ENCODE peak calls at places on chromosomes 6 and 20, in ten cellular contexts. One of them, this sample, is unnamed.

GRCh38 chr20:35776513-35777101 is 4.8 kb downstream of the PHF20 start:
- DNase-seq in right lobe of liver: peak; percentile 31
- DNase-seq in GM10248: no peak
- DNase-seq in GM13977: no peak
- DNase-seq in HFFc6: no peak
- DNase-seq in prostate gland: peak; percentile 75
- DNase-seq in cardiac septum: no peak
- DNase-seq in endothelial cell of umbilical vein: peak; percentile 51
- DNase-seq in cerebellar nuclear complex: no peak
- DNase-seq in amniotic epithelial cell: peak; percentile 14
- DNase-seq in this sample: peak; percentile 2

GRCh38 chr6:148112851-148113319 is 229.8 kb upstream of the SASH1 start:
- DNase-seq in cerebellar nuclear complex: no peak
- DNase-seq in HFFc6: no peak
- DNase-seq in GM13977: no peak
- DNase-seq in GM10248: no peak
- DNase-seq in amniotic epithelial cell: no peak
- DNase-seq in cardiac septum: no peak
- DNase-seq in endothelial cell of umbilical vein: no peak
- DNase-seq in prostate gland: no peak
- DNase-seq in right lobe of liver: no peak
- DNase-seq in this sample: no peak

GRCh38 chr6:119079288-119079809 is 885 bp upstream of the FAM184A start:
- DNase-seq in GM10248: no peak
- DNase-seq in HFFc6: peak; percentile 2
- DNase-seq in cardiac septum: no peak
- DNase-seq in prostate gland: no peak
- DNase-seq in GM13977: no peak
- DNase-seq in right lobe of liver: no peak
- DNase-seq in endothelial cell of umbilical vein: no peak
- DNase-seq in amniotic epithelial cell: peak; percentile 44
- DNase-seq in cerebellar nuclear complex: no peak
- DNase-seq in this sample: no peak

GRCh38 chr20:15832512-15832911 is 740.7 kb downstream of the KIF16B start:
- DNase-seq in HFFc6: no peak
- DNase-seq in GM10248: no peak
- DNase-seq in GM13977: no peak
- DNase-seq in right lobe of liver: no peak
- DNase-seq in endothelial cell of umbilical vein: no peak
- DNase-seq in amniotic epithelial cell: no peak
- DNase-seq in cerebellar nuclear complex: no peak
- DNase-seq in prostate gland: no peak
- DNase-seq in cardiac septum: no peak
- DNase-seq in this sample: no peak

GRCh38 chr6:35052694-35053565 is 88.2 kb downstream of the TCP11 start:
- DNase-seq in HFFc6: no peak
- DNase-seq in GM13977: no peak
- DNase-seq in endothelial cell of umbilical vein: peak; percentile 39
- DNase-seq in cerebellar nuclear complex: no peak
- DNase-seq in GM10248: no peak
- DNase-seq in prostate gland: no peak
- DNase-seq in right lobe of liver: no peak
- DNase-seq in amniotic epithelial cell: no peak
- DNase-seq in cardiac septum: peak; percentile 74
- DNase-seq in this sample: no peak

GRCh38 chr20:57594092-57594911 is 25.9 kb downstream of the ZBP1 start:
- DNase-seq in GM10248: peak; percentile 78
- DNase-seq in right lobe of liver: peak; percentile 62
- DNase-seq in prostate gland: no peak
- DNase-seq in HFFc6: no peak
- DNase-seq in endothelial cell of umbilical vein: peak; percentile 12
- DNase-seq in cerebellar nuclear complex: no peak
- DNase-seq in amniotic epithelial cell: peak; percentile 8
- DNase-seq in cardiac septum: no peak
- DNase-seq in GM13977: peak; percentile 83
- DNase-seq in this sample: no peak

GRCh38 chr6:162385980-162386379 is 341.6 kb downstream of the PRKN start:
- DNase-seq in cerebellar nuclear complex: no peak
- DNase-seq in endothelial cell of umbilical vein: no peak
- DNase-seq in cardiac septum: no peak
- DNase-seq in HFFc6: no peak
- DNase-seq in GM13977: no peak
- DNase-seq in prostate gland: no peak
- DNase-seq in right lobe of liver: no peak
- DNase-seq in GM10248: no peak
- DNase-seq in amniotic epithelial cell: no peak
- DNase-seq in this sample: no peak

GRCh38 chr6:7311171-7311570 is 1.8 kb downstream of the SSR1 start:
- DNase-seq in endothelial cell of umbilical vein: no peak
- DNase-seq in GM13977: no peak
- DNase-seq in amniotic epithelial cell: peak; percentile 50
- DNase-seq in right lobe of liver: no peak
- DNase-seq in cerebellar nuclear complex: no peak
- DNase-seq in prostate gland: no peak
- DNase-seq in HFFc6: no peak
- DNase-seq in cardiac septum: no peak
- DNase-seq in GM10248: no peak
- DNase-seq in this sample: no peak

GRCh38 chr6:113649276-113649675 is 207.9 kb upstream of the MARCKS start:
- DNase-seq in endothelial cell of umbilical vein: no peak
- DNase-seq in cardiac septum: no peak
- DNase-seq in HFFc6: no peak
- DNase-seq in cerebellar nuclear complex: no peak
- DNase-seq in right lobe of liver: no peak
- DNase-seq in GM10248: no peak
- DNase-seq in prostate gland: peak; percentile 79
- DNase-seq in GM13977: no peak
- DNase-seq in amniotic epithelial cell: peak; percentile 24
- DNase-seq in this sample: no peak

GRCh38 chr20:61295726-61296628 is 43.9 kb downstream of the CDH4 start:
- DNase-seq in GM13977: no peak
- DNase-seq in cerebellar nuclear complex: no peak
- DNase-seq in prostate gland: no peak
- DNase-seq in cardiac septum: no peak
- DNase-seq in right lobe of liver: no peak
- DNase-seq in GM10248: no peak
- DNase-seq in endothelial cell of umbilical vein: no peak
- DNase-seq in amniotic epithelial cell: peak; percentile 2
- DNase-seq in HFFc6: no peak
- DNase-seq in this sample: peak; percentile 57

GRCh38 chr6:111759836-111760785 is 113.1 kb downstream of the FYN start:
- DNase-seq in GM13977: no peak
- DNase-seq in right lobe of liver: no peak
- DNase-seq in cardiac septum: no peak
- DNase-seq in HFFc6: no peak
- DNase-seq in endothelial cell of umbilical vein: no peak
- DNase-seq in GM10248: no peak
- DNase-seq in prostate gland: no peak
- DNase-seq in amniotic epithelial cell: peak; percentile 93
- DNase-seq in cerebellar nuclear complex: no peak
- DNase-seq in this sample: no peak

GRCh38 chr6:35925961-35926360 is 5.1 kb upstream of the SRPK1 start:
- DNase-seq in prostate gland: no peak
- DNase-seq in cardiac septum: no peak
- DNase-seq in endothelial cell of umbilical vein: no peak
- DNase-seq in right lobe of liver: no peak
- DNase-seq in cerebellar nuclear complex: no peak
- DNase-seq in HFFc6: no peak
- DNase-seq in GM10248: no peak
- DNase-seq in amniotic epithelial cell: no peak
- DNase-seq in GM13977: no peak
- DNase-seq in this sample: no peak

GRCh38 chr20:57991211-57991841 is 237.1 kb downstream of the ANKRD60 start:
- DNase-seq in cardiac septum: no peak
- DNase-seq in endothelial cell of umbilical vein: no peak
- DNase-seq in GM13977: no peak
- DNase-seq in HFFc6: peak; percentile 86
- DNase-seq in cerebellar nuclear complex: no peak
- DNase-seq in prostate gland: no peak
- DNase-seq in GM10248: no peak
- DNase-seq in amniotic epithelial cell: no peak
- DNase-seq in right lobe of liver: no peak
- DNase-seq in this sample: no peak

GRCh38 chr20:17835240-17835940 is 133.2 kb downstream of the SNX5 start:
- DNase-seq in amniotic epithelial cell: peak; percentile 75
- DNase-seq in right lobe of liver: peak; percentile 56
- DNase-seq in HFFc6: peak; percentile 85
- DNase-seq in GM13977: no peak
- DNase-seq in endothelial cell of umbilical vein: peak; percentile 58
- DNase-seq in prostate gland: no peak
- DNase-seq in GM10248: no peak
- DNase-seq in cardiac septum: peak; percentile 76
- DNase-seq in cerebellar nuclear complex: no peak
- DNase-seq in this sample: no peak

GRCh38 chr6:134123666-134124208 is 71.3 kb upstream of the SLC2A12 start:
- DNase-seq in endothelial cell of umbilical vein: peak; percentile 76
- DNase-seq in cerebellar nuclear complex: no peak
- DNase-seq in GM13977: peak; percentile 41
- DNase-seq in HFFc6: peak; percentile 89
- DNase-seq in GM10248: no peak
- DNase-seq in prostate gland: peak; percentile 37
- DNase-seq in amniotic epithelial cell: peak; percentile 89
- DNase-seq in right lobe of liver: no peak
- DNase-seq in cardiac septum: no peak
- DNase-seq in this sample: no peak